ENCODE peak calls at places on chromosomes 16 and 17, in six cellular contexts. One of them, this sample, is unnamed.
A peak's percentile ranks its signal among the peaks of the same experiment; 100 is the strongest.

GRCh38 chr17:230371-230770 is 48.9 kb upstream of the DOC2B start:
- DNase-seq in PC-9: no peak
- DNase-seq in GM23338: no peak
- DNase-seq in gastrocnemius medialis: no peak
- DNase-seq in H1: no peak
- DNase-seq in left ventricle myocardium inferior: peak; percentile 12
- DNase-seq in this sample: no peak

GRCh38 chr17:2957631-2958286 is 105.6 kb downstream of the OR1D5 start:
- DNase-seq in PC-9: no peak
- DNase-seq in GM23338: no peak
- DNase-seq in gastrocnemius medialis: no peak
- DNase-seq in H1: no peak
- DNase-seq in left ventricle myocardium inferior: no peak
- DNase-seq in this sample: peak; percentile 4

GRCh38 chr17:74280093-74280513 is 6.1 kb downstream of the DNAI2 start:
- DNase-seq in PC-9: no peak
- DNase-seq in GM23338: no peak
- DNase-seq in gastrocnemius medialis: no peak
- DNase-seq in H1: no peak
- DNase-seq in left ventricle myocardium inferior: peak; percentile 42
- DNase-seq in this sample: peak; percentile 32

GRCh38 chr17:51166987-51167931 is 1.0 kb downstream of the NME2 start:
- DNase-seq in PC-9: peak; percentile 68
- DNase-seq in GM23338: peak; percentile 66
- DNase-seq in gastrocnemius medialis: peak; percentile 59
- DNase-seq in H1: no peak
- DNase-seq in left ventricle myocardium inferior: peak; percentile 43
- DNase-seq in this sample: peak; percentile 56

GRCh38 chr16:15948532-15949209 is 745 bp upstream of the ABCC1 start:
- DNase-seq in PC-9: no peak
- DNase-seq in GM23338: no peak
- DNase-seq in gastrocnemius medialis: no peak
- DNase-seq in H1: no peak
- DNase-seq in left ventricle myocardium inferior: no peak
- DNase-seq in this sample: no peak

GRCh38 chr17:9023389-9024210 is 2.3 kb downstream of the NTN1 start:
- DNase-seq in PC-9: no peak
- DNase-seq in GM23338: peak; percentile 51
- DNase-seq in gastrocnemius medialis: no peak
- DNase-seq in H1: no peak
- DNase-seq in left ventricle myocardium inferior: no peak
- DNase-seq in this sample: no peak

GRCh38 chr17:27460196-27460725 is 4.0 kb downstream of the KSR1 start:
- DNase-seq in PC-9: no peak
- DNase-seq in GM23338: no peak
- DNase-seq in gastrocnemius medialis: no peak
- DNase-seq in H1: no peak
- DNase-seq in left ventricle myocardium inferior: no peak
- DNase-seq in this sample: no peak

GRCh38 chr16:84680165-84680842 is 19.5 kb upstream of the USP10 start:
- DNase-seq in PC-9: no peak
- DNase-seq in GM23338: no peak
- DNase-seq in gastrocnemius medialis: no peak
- DNase-seq in H1: no peak
- DNase-seq in left ventricle myocardium inferior: no peak
- DNase-seq in this sample: no peak

GRCh38 chr17:65483438-65483837 is 78.0 kb downstream of the AXIN2 start:
- DNase-seq in PC-9: no peak
- DNase-seq in GM23338: no peak
- DNase-seq in gastrocnemius medialis: no peak
- DNase-seq in H1: no peak
- DNase-seq in left ventricle myocardium inferior: no peak
- DNase-seq in this sample: no peak

GRCh38 chr17:39754161-39754957 is 16.6 kb downstream of the GRB7 start:
- DNase-seq in PC-9: peak; percentile 98
- DNase-seq in GM23338: peak; percentile 74
- DNase-seq in gastrocnemius medialis: peak; percentile 85
- DNase-seq in H1: no peak
- DNase-seq in left ventricle myocardium inferior: peak; percentile 91
- DNase-seq in this sample: peak; percentile 99

GRCh38 chr17:6543079-6544010 is 13.0 kb downstream of the PITPNM3 start:
- DNase-seq in PC-9: no peak
- DNase-seq in GM23338: no peak
- DNase-seq in gastrocnemius medialis: no peak
- DNase-seq in H1: no peak
- DNase-seq in left ventricle myocardium inferior: no peak
- DNase-seq in this sample: no peak

GRCh38 chr17:35286120-35286781 is 43.4 kb downstream of the SLFN5 start:
- DNase-seq in PC-9: no peak
- DNase-seq in GM23338: peak; percentile 27
- DNase-seq in gastrocnemius medialis: no peak
- DNase-seq in H1: no peak
- DNase-seq in left ventricle myocardium inferior: no peak
- DNase-seq in this sample: no peak

GRCh38 chr17:17809527-17810373 is 27.0 kb downstream of the SREBF1 start:
- DNase-seq in PC-9: no peak
- DNase-seq in GM23338: peak; percentile 91
- DNase-seq in gastrocnemius medialis: no peak
- DNase-seq in H1: peak; percentile 50
- DNase-seq in left ventricle myocardium inferior: peak; percentile 66
- DNase-seq in this sample: peak; percentile 89

GRCh38 chr17:17545031-17545820 is 46.3 kb downstream of the PEMT start:
- DNase-seq in PC-9: no peak
- DNase-seq in GM23338: no peak
- DNase-seq in gastrocnemius medialis: no peak
- DNase-seq in H1: no peak
- DNase-seq in left ventricle myocardium inferior: no peak
- DNase-seq in this sample: peak; percentile 45

GRCh38 chr17:75344664-75345063 is 55.4 kb upstream of the SLC25A19 start:
- DNase-seq in PC-9: no peak
- DNase-seq in GM23338: peak; percentile 33
- DNase-seq in gastrocnemius medialis: no peak
- DNase-seq in H1: no peak
- DNase-seq in left ventricle myocardium inferior: no peak
- DNase-seq in this sample: no peak

GRCh38 chr17:511833-512251 is 159.2 kb upstream of the RPH3AL start:
- DNase-seq in PC-9: no peak
- DNase-seq in GM23338: peak; percentile 15
- DNase-seq in gastrocnemius medialis: peak; percentile 30
- DNase-seq in H1: no peak
- DNase-seq in left ventricle myocardium inferior: no peak
- DNase-seq in this sample: no peak

GRCh38 chr16:4272114-4272954 is 489 bp downstream of the TFAP4 start:
- DNase-seq in PC-9: peak; percentile 51
- DNase-seq in GM23338: peak; percentile 56
- DNase-seq in gastrocnemius medialis: peak; percentile 56
- DNase-seq in H1: no peak
- DNase-seq in left ventricle myocardium inferior: peak; percentile 61
- DNase-seq in this sample: peak; percentile 69

DNA sequence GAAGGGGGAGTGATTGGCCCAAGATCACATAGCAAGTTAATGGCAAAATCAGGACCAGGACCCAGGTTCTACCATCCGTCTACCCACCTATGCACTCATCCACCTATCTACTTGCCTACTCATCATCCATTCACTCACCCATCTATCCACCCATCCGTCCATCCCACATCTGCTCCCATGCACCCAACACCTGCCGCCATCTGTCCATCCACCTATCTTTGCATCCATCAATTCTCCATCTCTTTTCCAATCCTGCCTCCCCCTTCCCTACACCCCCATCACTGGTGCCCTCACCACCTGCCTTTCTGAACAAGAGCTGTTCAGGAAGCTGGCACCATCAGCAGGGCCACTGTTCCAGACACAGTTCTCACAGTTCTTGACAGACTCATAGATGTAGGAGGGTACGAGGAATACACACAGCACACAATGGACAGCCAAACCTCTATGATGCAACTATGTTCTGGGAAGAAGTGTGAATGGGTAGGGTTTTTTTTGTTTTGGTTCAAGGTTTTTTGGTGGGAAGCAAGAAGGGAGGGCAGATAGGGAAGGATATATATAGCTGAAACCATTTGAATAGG is 4.5 kb downstream of the SAMD14 start:
- DNase-seq in PC-9: no peak
- DNase-seq in GM23338: no peak
- DNase-seq in gastrocnemius medialis: no peak
- DNase-seq in H1: no peak
- DNase-seq in left ventricle myocardium inferior: no peak
- DNase-seq in this sample: no peak
- H3K4me1 ChIP-seq in PC-9: no peaks in the 10 kb centered on the region
- H3K4me1 ChIP-seq in GM23338: peaks cover 23% of the 10 kb centered on the region
- H3K4me1 ChIP-seq in gastrocnemius medialis: no peaks in the 10 kb centered on the region
- H3K4me1 ChIP-seq in H1: peaks cover 16% of the 10 kb centered on the region
- H3K4me1 ChIP-seq in left ventricle myocardium inferior: peaks cover 31% of the 10 kb centered on the region
- H3K4me1 ChIP-seq in this sample: peaks cover 34% of the 10 kb centered on the region

DNA sequence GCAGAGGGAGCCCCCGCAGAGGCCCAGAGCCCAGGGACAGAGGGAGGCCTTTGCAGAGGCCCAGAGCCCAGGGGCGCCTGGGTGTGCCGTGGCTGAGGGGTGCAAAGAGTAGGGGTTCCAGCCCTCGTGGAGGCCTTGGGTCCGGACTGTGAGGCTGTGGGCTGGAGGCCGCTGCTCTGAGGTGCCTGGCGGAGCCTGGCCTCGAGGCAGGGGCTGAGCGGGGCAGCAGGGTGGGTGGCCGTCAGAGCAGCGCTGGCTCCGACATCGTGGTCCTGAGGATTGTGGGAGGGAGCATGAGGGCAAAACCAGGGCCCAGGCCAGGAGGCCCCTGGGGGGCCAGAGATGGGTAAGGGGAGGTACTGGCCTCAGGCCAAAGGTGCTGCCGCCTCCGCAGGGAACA is 33.4 kb downstream of the TSC2 start:
- DNase-seq in PC-9: no peak
- DNase-seq in GM23338: no peak
- DNase-seq in gastrocnemius medialis: no peak
- DNase-seq in H1: no peak
- DNase-seq in left ventricle myocardium inferior: no peak
- DNase-seq in this sample: peak; percentile 68
- H3K27ac ChIP-seq in PC-9: no peak overlapping the region
- H3K27ac ChIP-seq in GM23338: no peak overlapping the region
- H3K27ac ChIP-seq in gastrocnemius medialis: no peak overlapping the region
- H3K27ac ChIP-seq in H1: no peak overlapping the region
- H3K27ac ChIP-seq in left ventricle myocardium inferior: peak overlapping the region; percentile 65
- H3K27ac ChIP-seq in this sample: peak overlapping the region; percentile 49

DNA sequence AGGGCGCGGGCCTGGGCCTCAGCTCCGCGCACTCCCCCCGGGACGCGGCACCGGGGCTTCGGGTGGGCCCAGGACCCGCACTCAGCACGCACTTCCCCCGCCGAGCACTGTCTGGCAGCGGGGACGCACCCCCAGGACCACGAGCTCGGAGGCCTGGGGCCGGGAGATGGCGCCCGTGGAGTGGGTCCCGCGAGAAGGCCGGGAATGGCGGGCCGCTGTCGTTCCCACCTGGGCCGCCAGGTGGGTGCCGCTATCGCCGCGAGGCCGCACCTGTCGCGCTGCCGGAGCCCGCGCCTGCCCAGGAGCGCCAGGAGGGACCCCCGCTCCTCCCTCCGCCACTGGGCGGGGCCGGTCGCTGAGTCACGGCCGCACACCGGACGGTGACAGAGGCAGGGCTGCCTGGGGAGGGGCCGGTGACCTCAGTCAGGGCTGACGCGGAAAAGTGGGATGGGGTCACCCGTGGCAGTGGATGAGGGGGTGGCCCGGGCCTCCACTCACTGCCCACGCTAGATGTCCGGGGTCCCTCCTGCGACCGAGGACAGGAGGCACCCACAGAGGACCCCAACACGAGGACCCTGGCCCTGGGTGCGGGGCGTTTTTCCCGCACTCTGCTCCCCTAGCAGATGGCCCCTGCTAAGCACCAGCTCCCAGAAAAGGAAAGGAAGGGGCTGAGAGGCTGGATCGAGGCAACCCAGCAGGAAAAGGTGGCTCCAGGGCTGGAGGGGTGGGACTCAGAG is 6.9 kb upstream of the ACTG1 start:
- DNase-seq in PC-9: peak; percentile 96
- DNase-seq in GM23338: peak; percentile 78
- DNase-seq in gastrocnemius medialis: no peak
- DNase-seq in H1: no peak
- DNase-seq in left ventricle myocardium inferior: no peak
- DNase-seq in this sample: peak; percentile 79
- TF ChIP-seq CTCF in PC-9: peak; percentile 64
- TF ChIP-seq CTCF in GM23338: peak; percentile 41
- TF ChIP-seq CTCF in gastrocnemius medialis: peak; percentile 28
- TF ChIP-seq CTCF in H1: peak; percentile 51
- TF ChIP-seq CTCF in left ventricle myocardium inferior: peak; percentile 56
- TF ChIP-seq CTCF in this sample: peak; percentile 53

GRCh38 chr17:37696366-37696765 is 48.5 kb downstream of the HNF1B start:
- DNase-seq in PC-9: no peak
- DNase-seq in GM23338: no peak
- DNase-seq in gastrocnemius medialis: no peak
- DNase-seq in H1: no peak
- DNase-seq in left ventricle myocardium inferior: no peak
- DNase-seq in this sample: no peak

GRCh38 chr17:37697331-37697730 is 47.5 kb downstream of the HNF1B start:
- DNase-seq in PC-9: no peak
- DNase-seq in GM23338: no peak
- DNase-seq in gastrocnemius medialis: no peak
- DNase-seq in H1: no peak
- DNase-seq in left ventricle myocardium inferior: no peak
- DNase-seq in this sample: no peak

GRCh38 chr17:37691807-37692206 is 48.6 kb upstream of the DDX52 start:
- DNase-seq in PC-9: no peak
- DNase-seq in GM23338: no peak
- DNase-seq in gastrocnemius medialis: no peak
- DNase-seq in H1: no peak
- DNase-seq in left ventricle myocardium inferior: no peak
- DNase-seq in this sample: no peak

GRCh38 chr17:37694734-37695133 is 50.1 kb downstream of the HNF1B start:
- DNase-seq in PC-9: no peak
- DNase-seq in GM23338: peak; percentile 48
- DNase-seq in gastrocnemius medialis: no peak
- DNase-seq in H1: no peak
- DNase-seq in left ventricle myocardium inferior: no peak
- DNase-seq in this sample: no peak

DNA sequence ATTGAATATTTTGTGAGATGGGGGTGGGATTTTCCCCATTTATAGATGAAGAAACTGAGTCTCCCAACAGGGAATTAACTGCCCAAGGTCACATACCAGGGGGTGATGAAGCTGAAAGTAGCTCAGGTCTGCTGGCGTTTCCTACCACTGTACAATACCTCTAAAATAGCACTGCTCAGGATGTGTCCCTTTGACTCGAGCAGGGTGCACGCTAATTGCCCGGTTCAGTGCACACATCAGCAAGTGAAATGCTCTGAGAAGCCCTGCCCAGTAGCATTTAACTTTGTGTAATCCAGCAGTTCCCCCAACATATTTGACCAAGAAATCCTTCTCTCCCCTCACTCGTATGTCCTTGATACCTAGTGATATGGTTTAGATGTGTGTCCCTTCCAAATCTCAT is 50.1 kb upstream of the DDX52 start:
- DNase-seq in PC-9: no peak
- DNase-seq in GM23338: no peak
- DNase-seq in gastrocnemius medialis: no peak
- DNase-seq in H1: no peak
- DNase-seq in left ventricle myocardium inferior: no peak
- DNase-seq in this sample: no peak
- H3K4me1 ChIP-seq in PC-9: peaks cover 5% of the 10 kb centered on the region
- H3K4me1 ChIP-seq in GM23338: no peaks in the 10 kb centered on the region
- H3K4me1 ChIP-seq in gastrocnemius medialis: no peaks in the 10 kb centered on the region
- H3K4me1 ChIP-seq in H1: no peaks in the 10 kb centered on the region
- H3K4me1 ChIP-seq in left ventricle myocardium inferior: no peaks in the 10 kb centered on the region
- H3K4me1 ChIP-seq in this sample: no peaks in the 10 kb centered on the region

GRCh38 chr17:80603380-80603779 is 58.7 kb downstream of the RPTOR start:
- DNase-seq in PC-9: no peak
- DNase-seq in GM23338: no peak
- DNase-seq in gastrocnemius medialis: no peak
- DNase-seq in H1: no peak
- DNase-seq in left ventricle myocardium inferior: no peak
- DNase-seq in this sample: no peak
- H3K27ac ChIP-seq in PC-9: no peak overlapping the region
- H3K27ac ChIP-seq in GM23338: no peak overlapping the region
- H3K27ac ChIP-seq in gastrocnemius medialis: no peak overlapping the region
- H3K27ac ChIP-seq in H1: no peak overlapping the region
- H3K27ac ChIP-seq in left ventricle myocardium inferior: no peak overlapping the region
- H3K27ac ChIP-seq in this sample: no peak overlapping the region